ENCODE peak calls at places on chromosomes 12 and 14, in nine cellular contexts. F, T, W, P, H, Z, U, M and B are unnamed samples.
A peak's percentile ranks its signal among the peaks of the same experiment; 100 is the strongest.

GRCh38 chr12:46921048-46921753 is 95.4 kb upstream of the SLC38A4 start:
- DNase-seq in F (no peak), P (no peak), H (no peak), Z (no peak), T (no peak), M (no peak), W (no peak), U (no peak), B (no peak)

GRCh38 chr14:75650253-75651058 is 10.2 kb downstream of the ERG28 start:
- DNase-seq in H (no peak), Z (no peak), M (no peak), U (no peak), T (no peak), P (no peak), F (no peak), W (no peak), B (no peak)

GRCh38 chr12:124184456-124184855 is 110.4 kb upstream of the RFLNA start:
- DNase-seq in W (peak; percentile 53), Z (no peak), T (no peak), U (no peak), F (no peak), H (no peak), P (no peak), M (no peak), B (no peak)

GRCh38 chr12:53869500-53869899 is 69.1 kb upstream of the HOXC13 start:
- DNase-seq in Z (no peak), H (no peak), W (no peak), M (no peak), T (no peak), P (no peak), U (no peak), F (no peak), B (no peak)

GRCh38 chr14:104794641-104795467 is 694 bp downstream of the AKT1 start:
- DNase-seq in W (peak; percentile 64), T (peak; percentile 57), H (peak; percentile 60), Z (peak; percentile 58), P (no peak), U (no peak), F (no peak), M (no peak), B (peak; percentile 49)

GRCh38 chr12:81439344-81439743 is 319.8 kb downstream of the PPFIA2 start:
- DNase-seq in Z (no peak), H (no peak), F (no peak), W (no peak), U (no peak), T (no peak), M (no peak), P (no peak), B (no peak)

GRCh38 chr12:117408161-117408791 is 46.9 kb upstream of the NOS1 start:
- DNase-seq in W (no peak), Z (no peak), F (no peak), M (no peak), U (no peak), T (no peak), P (no peak), H (no peak), B (peak; percentile 65)

GRCh38 chr14:77457522-77458248 is at the start of the genes AHSA1 and VIPAS39:
- DNase-seq in T (peak; percentile 98), Z (peak; percentile 97), P (peak; percentile 98), F (peak; percentile 100), U (peak; percentile 99), W (peak; percentile 95), H (peak; percentile 95), M (peak; percentile 95), B (peak; percentile 99)

GRCh38 chr14:75440733-75441474 is 13.1 kb downstream of the JDP2 start:
- DNase-seq in W (no peak), T (no peak), F (no peak), H (peak; percentile 68), P (peak; percentile 86), M (no peak), Z (no peak), U (no peak), B (peak; percentile 24)

GRCh38 chr12:132207083-132207775 is 63.0 kb downstream of the NOC4L start:
- DNase-seq in M (peak; percentile 62), T (no peak), F (no peak), P (no peak), U (no peak), Z (no peak), W (no peak), H (no peak), B (no peak)

GRCh38 chr12:43306066-43306465 is 245.9 kb downstream of the ADAMTS20 start:
- DNase-seq in W (no peak), P (peak; percentile 71), M (no peak), Z (no peak), U (no peak), H (no peak), T (peak; percentile 45), F (no peak), B (no peak)

GRCh38 chr14:72675126-72675525 is 218.8 kb downstream of the DPF3 start:
- DNase-seq in H (no peak), T (no peak), U (no peak), F (no peak), P (no peak), Z (no peak), M (no peak), W (no peak), B (no peak)

GRCh38 chr12:16175893-16176292 is 101.6 kb downstream of the SLC15A5 start:
- DNase-seq in T (no peak), P (no peak), U (no peak), H (no peak), M (no peak), W (no peak), F (no peak), Z (no peak), B (no peak)

GRCh38 chr12:122082621-122083356 is 4.2 kb downstream of the MLXIP start:
- DNase-seq in M (no peak), U (no peak), H (peak; percentile 9), T (no peak), Z (peak; percentile 41), F (no peak), P (no peak), W (no peak), B (no peak)

GRCh38 chr12:94175763-94176660 is 27.6 kb downstream of the PLXNC1 start:
- DNase-seq in F (no peak), P (no peak), W (no peak), Z (no peak), T (no peak), M (no peak), U (no peak), H (no peak), B (no peak)

GRCh38 chr14:72683787-72684186 is 210.1 kb downstream of the DPF3 start:
- DNase-seq in Z (no peak), T (no peak), M (no peak), F (no peak), U (no peak), H (no peak), W (no peak), P (no peak), B (no peak)

GRCh38 chr12:89461649-89462612 is 62.7 kb downstream of the GALNT4 start:
- DNase-seq in F (peak; percentile 57), P (no peak), T (peak; percentile 41), U (no peak), W (no peak), Z (no peak), M (no peak), H (no peak), B (no peak)

GRCh38 chr12:114481200-114481535 is 75.2 kb upstream of the TBX5 start:
- DNase-seq in M (no peak), U (no peak), W (peak; percentile 52), Z (no peak), P (no peak), H (no peak), F (no peak), T (no peak), B (peak; percentile 41)

GRCh38 chr12:75196865-75197264 is 12.8 kb downstream of the KCNC2 start:
- DNase-seq in P (no peak), Z (no peak), U (no peak), H (no peak), W (no peak), M (no peak), F (no peak), T (no peak), B (no peak)

GRCh38 chr14:74583689-74584434 is 28.2 kb downstream of the LTBP2 start:
- DNase-seq in T (peak; percentile 83), P (peak; percentile 38), U (no peak), M (no peak), F (no peak), Z (no peak), H (peak; percentile 24), W (no peak), B (no peak)

GRCh38 chr14:91218041-91218440 is 26.5 kb downstream of the GPR68 start:
- DNase-seq in H (no peak), Z (no peak), P (no peak), W (no peak), F (no peak), M (no peak), U (no peak), T (no peak), B (no peak)

GRCh38 chr12:104673294-104674062 is 216.7 kb downstream of the CHST11 start:
- DNase-seq in M (no peak), W (no peak), U (no peak), H (no peak), Z (no peak), T (no peak), P (no peak), F (no peak), B (no peak)

GRCh38 chr14:95156765-95157194 is 549 bp downstream of the DICER1 start:
- DNase-seq in W (peak; percentile 70), P (peak; percentile 79), H (peak; percentile 63), F (no peak), T (peak; percentile 17), U (no peak), M (peak; percentile 78), Z (peak; percentile 54), B (peak; percentile 30)